ENCODE peak calls at places on chromosomes 16 and 17, in four cellular contexts. H is transverse colon, A is heart left ventricle, W is uterus. Y is an unnamed sample.

GRCh38 chr16:66397736-66398433 is 29.2 kb upstream of the BEAN1 start:
- DNase-seq in W (no peak), H (no peak), A (no peak), Y (no peak)

GRCh38 chr16:57786632-57787518 is 15.4 kb downstream of the KIFC3 start:
- DNase-seq in H (peak), W (peak), A (peak), Y (no peak)

GRCh38 chr16:87740909-87741424 is 24.8 kb downstream of the KLHDC4 start:
- DNase-seq in H (no peak), A (peak), W (no peak), Y (no peak)

GRCh38 chr17:63827801-63828221 is 348 bp upstream of the FTSJ3 start:
- DNase-seq in A (no peak), H (no peak), W (no peak), Y (no peak)

GRCh38 chr17:8283356-8283755 is 5.1 kb upstream of the RANGRF start:
- DNase-seq in A (no peak), H (no peak), W (no peak), Y (no peak)

GRCh38 chr16:15811778-15812750 is 44.8 kb downstream of the MYH11 start:
- DNase-seq in H (no peak), A (peak), W (no peak), Y (peak)

GRCh38 chr16:35725949-35726348 is 2266.5 kb downstream of the TP53TG3F start:
- DNase-seq in A (no peak), H (no peak), W (no peak), Y (no peak)

GRCh38 chr17:62892069-62892675 is 73.9 kb upstream of the TANC2 start:
- DNase-seq in H (no peak), W (no peak), A (no peak), Y (no peak)

GRCh38 chr16:68233085-68233834 is 2.7 kb downstream of the ESRP2 start:
- DNase-seq in W (no peak), A (no peak), H (no peak), Y (no peak)

GRCh38 chr16:62540496-62540895 is 504.3 kb upstream of the CDH8 start:
- DNase-seq in W (no peak), A (no peak), H (no peak), Y (no peak)

GRCh38 chr17:58330997-58331814 is 2.6 kb upstream of the TSPOAP1 start:
- DNase-seq in H (peak), W (no peak), A (peak), Y (no peak)

GRCh38 chr16:69064164-69064563 is 41.3 kb upstream of the HAS3 start:
- DNase-seq in W (no peak), H (no peak), A (no peak), Y (no peak)

GRCh38 chr16:16867994-16868393 is 489.1 kb downstream of the NPIPA7 start:
- DNase-seq in W (no peak), H (no peak), A (no peak), Y (no peak)

GRCh38 chr17:50931003-50931878 is 65.1 kb upstream of the TOB1 start:
- DNase-seq in W (peak), H (peak), A (peak), Y (peak)

GRCh38 chr17:82948081-82948511 is 108.3 kb upstream of the ZNF750 start:
- DNase-seq in H (peak), W (peak), A (no peak), Y (no peak)

DNA sequence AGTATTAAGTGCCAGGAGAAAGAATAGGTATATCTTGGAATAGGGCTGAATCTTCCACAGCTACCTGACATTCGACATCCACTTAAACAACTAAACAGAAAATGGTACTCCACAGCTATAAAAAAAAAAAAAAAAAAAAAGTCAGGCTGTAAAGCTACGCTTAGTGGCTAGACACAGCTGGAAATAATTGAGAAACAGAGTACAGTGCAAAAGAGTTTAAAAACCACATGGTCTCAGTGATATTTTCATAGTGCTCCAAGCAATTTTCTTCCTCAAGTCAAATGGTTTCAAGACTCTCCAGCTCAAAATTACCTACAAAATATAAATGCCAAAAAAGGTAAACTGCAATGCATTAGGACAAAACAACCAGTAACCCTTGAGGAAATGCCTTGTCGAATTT is 607.1 kb downstream of the KCNJ2 start:
- DNase-seq in H (no peak), W (no peak), A (no peak), Y (no peak)
- TF ChIP-seq CTCF in H (no peak), W (no peak), A (no peak), Y (no peak)

GRCh38 chr16:77434365-77435239 is at the start of gene ADAMTS18:
- DNase-seq in H (no peak), A (no peak), W (no peak), Y (no peak)
- TF ChIP-seq POLR2A in H (no peak), A (no peak), W (no peak), Y (no peak)

GRCh38 chr16:50839920-50840729 is 98.2 kb downstream of the CYLD start:
- DNase-seq in H (no peak), A (no peak), W (no peak), Y (no peak)
- TF ChIP-seq CTCF in H (no peak), A (no peak), W (no peak), Y (no peak)

GRCh38 chr16:1531638-1531910 is 1.9 kb upstream of the TMEM204 start:
- DNase-seq in H (no peak), W (no peak), A (peak), Y (no peak)

GRCh38 chr16:1532771-1533170 is 695 bp upstream of the TMEM204 start:
- DNase-seq in A (peak), W (no peak), H (no peak), Y (no peak)

GRCh38 chr16:1532081-1532760 is 1.2 kb upstream of the TMEM204 start:
- DNase-seq in H (peak), W (peak), A (peak), Y (peak)

GRCh38 chr16:1530349-1530882 is 3.0 kb upstream of the TMEM204 start:
- DNase-seq in A (no peak), H (no peak), W (no peak), Y (peak)

DNA sequence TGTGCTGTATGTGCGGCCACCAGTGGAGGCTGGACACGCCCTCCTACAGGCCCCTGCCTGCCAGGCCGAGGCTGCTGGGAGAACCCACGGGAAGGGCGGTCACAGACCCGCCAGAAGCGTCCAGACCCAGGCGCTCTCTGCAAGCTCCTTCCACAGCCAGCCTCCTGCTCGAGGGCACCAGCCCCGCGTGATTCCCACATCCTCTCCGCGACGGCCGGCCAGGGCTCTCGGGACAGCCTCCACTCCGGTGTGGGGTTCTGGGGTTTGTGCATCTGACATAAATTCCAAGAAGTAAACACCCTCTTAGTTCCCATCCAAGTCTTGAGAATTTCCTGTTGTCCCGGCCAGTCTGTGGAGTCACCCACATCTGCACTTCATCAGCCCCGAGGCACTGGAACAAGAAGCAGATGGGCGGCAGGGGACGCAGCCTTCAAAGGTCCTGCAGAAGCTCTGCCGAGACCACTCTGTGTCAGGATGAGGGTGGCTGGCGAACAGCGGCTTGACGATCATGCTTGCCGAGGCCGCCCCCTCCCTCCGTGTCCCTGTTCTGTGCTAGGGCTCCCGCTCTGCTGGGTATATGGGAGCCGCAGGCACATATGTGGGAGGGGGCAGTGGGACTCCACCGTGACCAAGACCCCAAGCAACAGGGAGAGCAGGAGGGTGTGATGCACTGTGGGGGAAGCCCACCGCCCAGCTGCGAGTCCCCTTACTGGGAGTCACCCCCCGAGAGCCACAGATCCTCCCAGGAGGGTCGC is 2.4 kb upstream of the TMEM204 start:
- DNase-seq in A (peak), W (peak), H (peak), Y (peak)
- TF ChIP-seq POLR2A in A (no peak), W (peak), H (peak), Y (no peak)

GRCh38 chr16:27698746-27699145 is 148.8 kb downstream of the KATNIP start:
- DNase-seq in H (no peak), A (no peak), W (no peak), Y (no peak)

GRCh38 chr16:27698266-27698665 is 148.3 kb downstream of the KATNIP start:
- DNase-seq in H (no peak), A (no peak), W (no peak), Y (no peak)

GRCh38 chr16:27699540-27699939 is 149.6 kb downstream of the KATNIP start:
- DNase-seq in W (no peak), H (no peak), A (no peak), Y (no peak)

GRCh38 chr16:27701381-27701780 is 151.4 kb downstream of the KATNIP start:
- DNase-seq in A (no peak), W (no peak), H (no peak), Y (no peak)

GRCh38 chr16:27700596-27700995 is 150.7 kb downstream of the KATNIP start:
- DNase-seq in H (no peak), W (no peak), A (peak), Y (no peak)
- TF ChIP-seq CTCF in H (no peak), W (no peak), A (no peak), Y (no peak)

DNA sequence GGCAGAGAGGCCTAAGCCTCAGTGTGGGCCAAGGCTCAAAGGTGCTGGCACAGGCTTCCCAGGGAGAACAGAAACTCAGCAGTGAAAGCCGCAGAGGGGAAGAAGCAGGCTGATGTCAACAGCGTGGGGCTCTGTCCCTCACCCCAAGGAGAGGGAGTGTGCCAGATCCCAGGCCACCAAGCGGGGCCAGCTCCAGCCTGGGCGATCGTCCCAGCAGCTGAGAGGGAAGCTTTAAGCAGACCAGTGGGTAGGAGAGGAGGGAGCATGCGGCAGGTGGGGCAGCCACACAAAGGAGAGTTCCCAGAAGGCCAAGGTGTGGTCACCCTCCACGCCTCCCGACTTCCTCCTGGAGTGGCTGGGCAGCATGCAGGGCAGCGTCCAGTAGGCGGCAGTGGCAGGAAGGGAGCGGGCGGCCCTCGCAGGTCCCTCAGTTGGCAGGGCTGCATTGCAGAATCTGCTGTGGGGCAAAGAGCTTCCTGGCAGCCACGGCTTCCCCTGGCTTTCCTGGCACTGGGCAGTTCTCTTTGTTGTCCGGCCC is 6.0 kb downstream of the SYNGR2 start:
- DNase-seq in A (peak), W (peak), H (peak), Y (peak)
- TF ChIP-seq POLR2A in A (no peak), W (peak), H (peak), Y (peak)

GRCh38 chr17:44738214-44738906 is 20.4 kb upstream of the ADAM11 start:
- DNase-seq in W (no peak), H (no peak), A (no peak), Y (no peak)

GRCh38 chr17:44745301-44745700 is 13.5 kb upstream of the ADAM11 start:
- DNase-seq in A (no peak), W (no peak), H (no peak), Y (no peak)

GRCh38 chr17:44736551-44737240 is 22.1 kb upstream of the ADAM11 start:
- DNase-seq in W (no peak), A (no peak), H (no peak), Y (no peak)

GRCh38 chr17:44741316-44741715 is 17.5 kb upstream of the ADAM11 start:
- DNase-seq in A (no peak), W (no peak), H (no peak), Y (no peak)
- TF ChIP-seq CTCF in A (no peak), W (no peak), H (no peak), Y (no peak)

DNA sequence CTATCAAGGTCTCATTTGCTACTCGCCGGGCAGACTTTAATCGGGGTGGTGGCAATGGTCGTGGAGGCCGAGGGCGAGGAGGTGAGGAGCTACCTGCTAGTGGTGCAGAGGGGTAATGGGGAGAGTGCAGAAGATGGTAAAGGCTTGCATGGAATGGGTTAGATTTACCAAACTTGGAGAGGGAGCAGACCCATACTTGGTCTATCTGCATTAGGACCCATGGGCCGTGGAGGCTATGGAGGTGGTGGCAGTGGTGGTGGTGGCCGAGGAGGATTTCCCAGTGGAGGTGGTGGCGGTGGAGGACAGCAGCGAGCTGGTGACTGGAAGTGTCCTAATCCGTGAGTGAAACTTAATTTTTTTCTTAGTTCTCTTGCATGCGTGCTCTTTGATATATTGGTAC is 10.1 kb downstream of the FUS start:
- DNase-seq in H (no peak), W (no peak), A (no peak), Y (no peak)
- TF ChIP-seq POLR2A in H (no peak), W (no peak), A (no peak), Y (no peak)

GRCh38 chr16:10988164-10988803 is 43.9 kb downstream of the CLEC16A start:
- DNase-seq in H (no peak), W (no peak), A (no peak), Y (no peak)

GRCh38 chr16:10990378-10990777 is 46.0 kb downstream of the CLEC16A start:
- DNase-seq in A (no peak), H (no peak), W (no peak), Y (no peak)

GRCh38 chr16:10989494-10989893 is 45.1 kb downstream of the CLEC16A start:
- DNase-seq in W (no peak), H (no peak), A (no peak), Y (no peak)

GRCh38 chr16:10987361-10988163 is 43.2 kb downstream of the CLEC16A start:
- DNase-seq in H (no peak), W (no peak), A (no peak), Y (no peak)

DNA sequence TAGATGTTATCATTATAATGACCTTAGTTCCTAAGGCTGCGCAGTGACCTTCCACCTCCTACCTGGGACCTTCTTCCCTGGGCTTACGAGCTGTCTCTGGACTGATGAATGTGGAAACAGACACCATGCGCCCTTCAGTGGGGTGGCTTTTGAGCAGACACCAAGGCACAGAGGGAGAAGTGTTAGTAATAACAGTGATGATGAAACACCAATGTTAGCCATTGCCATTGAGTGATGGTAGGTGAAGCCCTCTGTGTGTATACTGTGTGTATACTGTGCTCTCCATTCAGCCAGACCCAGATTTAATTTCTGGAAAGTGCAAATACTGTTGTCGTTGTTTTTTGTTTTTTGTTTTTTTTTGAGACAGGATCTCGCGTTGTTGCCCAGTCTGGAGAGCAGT is 44.5 kb downstream of the CLEC16A start:
- DNase-seq in H (no peak), A (no peak), W (no peak), Y (no peak)
- TF ChIP-seq CTCF in H (no peak), A (no peak), W (no peak), Y (no peak)